ENCODE peak calls at places on chromosomes 6 and 20, in five cellular contexts. One of them, this sample, is unnamed.

GRCh38 chr6:5175195-5175594 is 85.6 kb downstream of the LYRM4 start:
- DNase-seq in GM12878: no peak
- DNase-seq in CD8-positive, alpha-beta T cell: no peak
- DNase-seq in breast epithelium: no peak
- DNase-seq in transverse colon: no peak
- DNase-seq in this sample: no peak

GRCh38 chr6:165249808-165250207 is 59.6 kb downstream of the C6orf118 start:
- DNase-seq in GM12878: no peak
- DNase-seq in breast epithelium: no peak
- DNase-seq in CD8-positive, alpha-beta T cell: no peak
- DNase-seq in transverse colon: no peak
- DNase-seq in this sample: no peak

GRCh38 chr20:41407617-41408016 is 41.0 kb upstream of the EMILIN3 start:
- DNase-seq in transverse colon: peak; percentile 19
- DNase-seq in GM12878: no peak
- DNase-seq in breast epithelium: no peak
- DNase-seq in CD8-positive, alpha-beta T cell: no peak
- DNase-seq in this sample: no peak

GRCh38 chr20:21373436-21373835 is 23.9 kb downstream of the NKX2-4 start:
- DNase-seq in CD8-positive, alpha-beta T cell: no peak
- DNase-seq in GM12878: no peak
- DNase-seq in breast epithelium: no peak
- DNase-seq in transverse colon: no peak
- DNase-seq in this sample: no peak

GRCh38 chr6:101393291-101394251 is at the start of gene GRIK2:
- DNase-seq in GM12878: no peak
- DNase-seq in transverse colon: peak; percentile 25
- DNase-seq in CD8-positive, alpha-beta T cell: no peak
- DNase-seq in breast epithelium: no peak
- DNase-seq in this sample: no peak

GRCh38 chr20:38143238-38143645 is 21.8 kb downstream of the TGM2 start:
- DNase-seq in transverse colon: peak; percentile 72
- DNase-seq in breast epithelium: no peak
- DNase-seq in GM12878: no peak
- DNase-seq in CD8-positive, alpha-beta T cell: no peak
- DNase-seq in this sample: no peak

GRCh38 chr6:145042559-145042958 is 692.8 kb downstream of the EPM2A start:
- DNase-seq in CD8-positive, alpha-beta T cell: no peak
- DNase-seq in breast epithelium: no peak
- DNase-seq in GM12878: no peak
- DNase-seq in transverse colon: no peak
- DNase-seq in this sample: no peak

GRCh38 chr20:2429061-2429460 is 41.5 kb downstream of the SNRPB start:
- DNase-seq in transverse colon: no peak
- DNase-seq in GM12878: no peak
- DNase-seq in breast epithelium: no peak
- DNase-seq in CD8-positive, alpha-beta T cell: no peak
- DNase-seq in this sample: no peak

GRCh38 chr6:133362813-133363212 is 121.7 kb downstream of the EYA4 start:
- DNase-seq in CD8-positive, alpha-beta T cell: no peak
- DNase-seq in transverse colon: no peak
- DNase-seq in breast epithelium: no peak
- DNase-seq in GM12878: no peak
- DNase-seq in this sample: no peak

GRCh38 chr6:133369755-133370154 is 128.6 kb downstream of the EYA4 start:
- DNase-seq in GM12878: no peak
- DNase-seq in CD8-positive, alpha-beta T cell: no peak
- DNase-seq in breast epithelium: no peak
- DNase-seq in transverse colon: no peak
- DNase-seq in this sample: no peak

GRCh38 chr6:133368664-133369063 is 127.5 kb downstream of the EYA4 start:
- DNase-seq in GM12878: no peak
- DNase-seq in CD8-positive, alpha-beta T cell: no peak
- DNase-seq in breast epithelium: no peak
- DNase-seq in transverse colon: no peak
- DNase-seq in this sample: no peak
- TF ChIP-seq CTCF in GM12878: no peak
- TF ChIP-seq CTCF in CD8-positive, alpha-beta T cell: no peak
- TF ChIP-seq CTCF in breast epithelium: no peak
- TF ChIP-seq CTCF in transverse colon: no peak
- TF ChIP-seq CTCF in this sample: no peak

DNA sequence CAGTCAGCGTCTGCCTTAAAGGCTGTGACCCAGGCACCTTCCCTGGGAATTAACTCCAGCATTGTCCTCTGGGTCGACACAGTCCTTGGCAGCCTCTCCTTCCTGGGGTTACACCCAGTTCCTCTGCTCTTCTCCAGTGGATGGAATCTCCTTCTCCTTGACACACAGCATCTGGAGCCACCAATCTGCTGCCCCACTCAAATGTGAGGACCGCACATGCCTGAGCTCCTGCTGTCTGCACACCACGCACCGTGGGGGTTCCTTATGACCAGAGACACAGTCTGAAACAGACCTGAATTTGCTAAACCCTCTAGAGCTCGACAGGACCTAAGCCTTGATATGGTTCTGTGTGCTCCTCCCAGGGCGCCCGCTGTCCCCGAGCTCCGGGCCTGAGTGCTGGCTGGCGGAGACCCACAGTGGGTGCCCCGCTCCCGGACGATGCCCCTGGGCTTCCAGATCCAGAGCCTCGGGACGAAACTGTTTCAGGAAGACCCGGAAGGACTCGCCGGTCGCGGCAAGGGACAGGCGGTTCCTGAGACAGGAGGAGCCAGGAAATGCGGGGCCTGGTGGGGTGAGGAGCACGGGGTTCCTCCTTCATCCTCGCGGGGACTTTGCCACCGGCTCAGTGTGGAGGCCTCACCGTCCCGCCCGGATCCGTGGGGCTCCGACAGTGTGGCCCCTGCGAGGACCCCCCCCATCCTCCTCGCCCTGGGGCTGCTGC is 2.5 kb upstream of the RAET1G start:
- DNase-seq in transverse colon: peak; percentile 42
- DNase-seq in GM12878: no peak
- DNase-seq in CD8-positive, alpha-beta T cell: no peak
- DNase-seq in breast epithelium: no peak
- DNase-seq in this sample: no peak
- H3K4me3 ChIP-seq in transverse colon: peak overlapping the region; percentile 43
- H3K4me3 ChIP-seq in GM12878: no peak overlapping the region
- H3K4me3 ChIP-seq in CD8-positive, alpha-beta T cell: peak overlapping the region; percentile 38
- H3K4me3 ChIP-seq in breast epithelium: peak overlapping the region; percentile 59
- H3K4me3 ChIP-seq in this sample: peak overlapping the region; percentile 43

GRCh38 chr6:150076196-150076893 is 7.4 kb upstream of the ULBP3 start:
- DNase-seq in CD8-positive, alpha-beta T cell: no peak
- DNase-seq in GM12878: no peak
- DNase-seq in transverse colon: no peak
- DNase-seq in breast epithelium: no peak
- DNase-seq in this sample: no peak
- TF ChIP-seq CTCF in CD8-positive, alpha-beta T cell: no peak
- TF ChIP-seq CTCF in GM12878: no peak
- TF ChIP-seq CTCF in transverse colon: no peak
- TF ChIP-seq CTCF in breast epithelium: no peak
- TF ChIP-seq CTCF in this sample: peak; percentile 46

GRCh38 chr6:151709329-151709728 is 98.2 kb upstream of the ESR1 start:
- DNase-seq in CD8-positive, alpha-beta T cell: no peak
- DNase-seq in GM12878: no peak
- DNase-seq in breast epithelium: no peak
- DNase-seq in transverse colon: no peak
- DNase-seq in this sample: no peak
- H3K4me3 ChIP-seq in CD8-positive, alpha-beta T cell: no peak overlapping the region
- H3K4me3 ChIP-seq in GM12878: no peak overlapping the region
- H3K4me3 ChIP-seq in breast epithelium: no peak overlapping the region
- H3K4me3 ChIP-seq in transverse colon: no peak overlapping the region
- H3K4me3 ChIP-seq in this sample: no peak overlapping the region

GRCh38 chr20:4667836-4668235 is 53.9 kb upstream of the PRND start:
- DNase-seq in GM12878: no peak
- DNase-seq in breast epithelium: no peak
- DNase-seq in transverse colon: no peak
- DNase-seq in CD8-positive, alpha-beta T cell: no peak
- DNase-seq in this sample: no peak
- TF ChIP-seq CTCF in GM12878: no peak
- TF ChIP-seq CTCF in breast epithelium: no peak
- TF ChIP-seq CTCF in transverse colon: no peak
- TF ChIP-seq CTCF in CD8-positive, alpha-beta T cell: no peak
- TF ChIP-seq CTCF in this sample: no peak

DNA sequence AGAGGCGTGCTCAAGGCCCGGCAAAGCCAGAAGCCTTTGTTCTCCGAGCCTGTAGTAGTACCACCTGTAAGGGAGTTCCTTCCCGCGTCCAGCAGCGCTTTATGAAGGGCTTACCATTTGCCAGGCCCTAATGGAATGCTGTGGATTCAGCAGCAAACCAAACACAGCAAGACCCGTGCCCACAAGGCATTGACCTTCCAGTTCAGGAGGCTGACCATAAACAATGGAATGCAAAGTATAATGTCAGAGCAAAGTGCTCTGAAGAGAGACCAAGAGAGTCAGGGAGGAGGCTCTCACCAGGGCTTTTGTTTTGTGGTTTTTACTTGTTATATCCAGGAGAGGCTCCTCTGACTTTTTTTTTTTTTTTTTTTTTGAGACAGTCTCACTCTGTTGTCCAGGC is 209.8 kb downstream of the ZMYND8 start:
- DNase-seq in transverse colon: no peak
- DNase-seq in breast epithelium: no peak
- DNase-seq in CD8-positive, alpha-beta T cell: no peak
- DNase-seq in GM12878: no peak
- DNase-seq in this sample: peak; percentile 80
- H3K4me3 ChIP-seq in transverse colon: no peak overlapping the region
- H3K4me3 ChIP-seq in breast epithelium: no peak overlapping the region
- H3K4me3 ChIP-seq in CD8-positive, alpha-beta T cell: no peak overlapping the region
- H3K4me3 ChIP-seq in GM12878: no peak overlapping the region
- H3K4me3 ChIP-seq in this sample: no peak overlapping the region

DNA sequence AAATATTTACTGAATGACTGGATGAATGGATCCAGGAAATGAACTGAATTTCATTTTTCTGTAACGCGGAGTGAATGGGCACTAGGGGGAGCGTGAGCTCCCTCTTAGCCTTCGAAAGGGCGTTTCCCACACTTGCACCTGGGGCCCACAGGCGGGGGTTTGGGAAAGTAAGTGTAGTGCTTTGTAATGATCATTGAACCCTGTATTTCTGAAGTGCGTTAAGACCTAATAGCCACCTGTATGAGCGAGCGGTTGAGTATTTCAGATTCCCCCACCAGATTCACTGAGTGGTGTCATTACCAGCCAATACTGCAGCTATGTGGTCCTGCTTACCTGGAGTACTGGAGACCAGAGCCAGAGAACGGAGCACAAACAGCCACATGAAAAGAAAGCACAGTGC is 10.5 kb downstream of the SYTL3 start:
- DNase-seq in CD8-positive, alpha-beta T cell: peak; percentile 27
- DNase-seq in GM12878: no peak
- DNase-seq in transverse colon: peak; percentile 61
- DNase-seq in breast epithelium: no peak
- DNase-seq in this sample: no peak
- TF ChIP-seq CTCF in CD8-positive, alpha-beta T cell: peak; percentile 73
- TF ChIP-seq CTCF in GM12878: peak; percentile 62
- TF ChIP-seq CTCF in transverse colon: peak; percentile 63
- TF ChIP-seq CTCF in breast epithelium: no peak
- TF ChIP-seq CTCF in this sample: peak; percentile 68

DNA sequence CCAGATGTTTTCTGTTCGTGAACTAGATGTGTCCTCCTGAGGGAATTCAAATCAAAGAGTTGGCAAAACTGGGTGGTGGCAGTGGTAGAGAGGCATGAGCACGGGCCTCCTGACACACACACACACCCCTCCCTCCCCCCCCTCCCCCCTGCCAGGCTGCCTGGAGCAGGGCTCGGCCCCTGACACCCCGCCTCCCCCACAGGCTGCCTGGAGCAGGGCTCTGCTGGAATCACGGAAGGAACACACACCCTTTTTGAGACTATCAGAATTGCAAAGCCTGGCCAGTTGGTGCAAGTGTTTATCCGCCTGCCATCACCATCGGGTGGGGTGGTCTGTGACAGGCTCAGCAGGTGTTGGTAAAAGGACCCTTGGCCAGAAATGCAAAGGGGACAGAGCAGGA is 59.0 kb downstream of the FAM120B start:
- DNase-seq in GM12878: no peak
- DNase-seq in CD8-positive, alpha-beta T cell: no peak
- DNase-seq in breast epithelium: no peak
- DNase-seq in transverse colon: no peak
- DNase-seq in this sample: no peak
- H3K4me3 ChIP-seq in GM12878: no peak overlapping the region
- H3K4me3 ChIP-seq in CD8-positive, alpha-beta T cell: no peak overlapping the region
- H3K4me3 ChIP-seq in breast epithelium: no peak overlapping the region
- H3K4me3 ChIP-seq in transverse colon: no peak overlapping the region
- H3K4me3 ChIP-seq in this sample: no peak overlapping the region

GRCh38 chr20:36836591-36837329 is 39.2 kb upstream of the TLDC2 start:
- DNase-seq in CD8-positive, alpha-beta T cell: no peak
- DNase-seq in transverse colon: peak; percentile 83
- DNase-seq in GM12878: no peak
- DNase-seq in breast epithelium: no peak
- DNase-seq in this sample: no peak
- TF ChIP-seq CTCF in CD8-positive, alpha-beta T cell: no peak
- TF ChIP-seq CTCF in transverse colon: peak; percentile 50
- TF ChIP-seq CTCF in GM12878: peak; percentile 83
- TF ChIP-seq CTCF in breast epithelium: no peak
- TF ChIP-seq CTCF in this sample: peak; percentile 37

GRCh38 chr6:90177544-90178293 is 118.9 kb downstream of the BACH2 start:
- DNase-seq in transverse colon: no peak
- DNase-seq in breast epithelium: no peak
- DNase-seq in GM12878: no peak
- DNase-seq in CD8-positive, alpha-beta T cell: no peak
- DNase-seq in this sample: no peak

GRCh38 chr6:90179190-90180169 is 117.2 kb downstream of the BACH2 start:
- DNase-seq in CD8-positive, alpha-beta T cell: no peak
- DNase-seq in breast epithelium: no peak
- DNase-seq in transverse colon: no peak
- DNase-seq in GM12878: no peak
- DNase-seq in this sample: no peak

GRCh38 chr6:90180526-90180925 is 116.1 kb downstream of the BACH2 start:
- DNase-seq in transverse colon: no peak
- DNase-seq in CD8-positive, alpha-beta T cell: no peak
- DNase-seq in GM12878: no peak
- DNase-seq in breast epithelium: no peak
- DNase-seq in this sample: no peak

GRCh38 chr6:90175627-90176538 is 120.8 kb downstream of the BACH2 start:
- DNase-seq in transverse colon: no peak
- DNase-seq in GM12878: no peak
- DNase-seq in CD8-positive, alpha-beta T cell: no peak
- DNase-seq in breast epithelium: no peak
- DNase-seq in this sample: no peak

DNA sequence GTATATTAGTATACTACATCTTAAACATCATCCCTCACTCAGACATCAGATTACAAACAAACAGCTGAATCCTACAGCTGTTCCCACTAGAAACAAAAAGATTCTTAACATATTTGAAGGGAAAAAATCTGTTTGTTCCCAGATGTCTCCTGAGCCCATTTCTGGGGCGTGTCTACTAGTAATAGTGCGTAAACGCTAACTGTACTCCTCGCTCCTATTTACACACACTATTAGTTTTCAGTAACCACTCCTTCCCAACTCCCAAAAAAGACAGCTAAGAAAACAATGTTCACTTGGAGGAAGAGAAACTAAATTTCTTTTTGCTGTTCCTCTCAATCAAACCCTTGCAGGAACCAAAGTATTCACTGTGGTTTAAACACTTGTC is 118.4 kb downstream of the BACH2 start:
- DNase-seq in breast epithelium: no peak
- DNase-seq in transverse colon: no peak
- DNase-seq in CD8-positive, alpha-beta T cell: no peak
- DNase-seq in GM12878: no peak
- DNase-seq in this sample: no peak
- H3K4me3 ChIP-seq in breast epithelium: no peak overlapping the region
- H3K4me3 ChIP-seq in transverse colon: no peak overlapping the region
- H3K4me3 ChIP-seq in CD8-positive, alpha-beta T cell: no peak overlapping the region
- H3K4me3 ChIP-seq in GM12878: no peak overlapping the region
- H3K4me3 ChIP-seq in this sample: no peak overlapping the region